ENCODE peak calls at places on chromosomes 11 and 22, in seven cellular contexts. V, F, A, I, L, H and Y are unnamed samples.

GRCh38 chr22:29267462-29267857 is 321 bp downstream of the RHBDD3 start:
- DNase-seq in V (no peak), F (no peak), A (no peak), I (no peak), L (no peak), H (no peak), Y (no peak)

GRCh38 chr11:125071408-125071807 is 8.3 kb downstream of the SLC37A2 start:
- DNase-seq in V (no peak), F (no peak), A (no peak), I (no peak), L (no peak), H (peak), Y (peak)

GRCh38 chr22:44088976-44089570 is 65.0 kb downstream of the PARVB start:
- DNase-seq in V (no peak), F (peak), A (no peak), I (no peak), L (no peak), H (no peak), Y (no peak)

GRCh38 chr11:40062616-40063015 is 1396.8 kb downstream of the LRRC4C start:
- DNase-seq in V (no peak), F (no peak), A (no peak), I (no peak), L (no peak), H (no peak), Y (no peak)

GRCh38 chr22:29031236-29031982 is 30.2 kb downstream of the C22orf31 start:
- DNase-seq in V (peak), F (peak), A (peak), I (peak), L (peak), H (peak), Y (no peak)

GRCh38 chr11:26573896-26574295 is 1.8 kb upstream of the MUC15 start:
- DNase-seq in V (no peak), F (no peak), A (no peak), I (no peak), L (no peak), H (no peak), Y (no peak)

GRCh38 chr11:111361082-111361801 is 17.8 kb downstream of the POU2AF1 start:
- DNase-seq in V (no peak), F (no peak), A (no peak), I (no peak), L (no peak), H (no peak), Y (no peak)

GRCh38 chr22:35475545-35475944 is 65.1 kb upstream of the RASD2 start:
- DNase-seq in V (no peak), F (no peak), A (peak), I (no peak), L (no peak), H (no peak), Y (no peak)

GRCh38 chr22:46763051-46763705 is 728 bp downstream of the TBC1D22A start:
- DNase-seq in V (peak), F (no peak), A (peak), I (peak), L (no peak), H (peak), Y (peak)

GRCh38 chr11:95711945-95712221 is 77.7 kb downstream of the FAM76B start:
- DNase-seq in V (no peak), F (no peak), A (no peak), I (no peak), L (no peak), H (no peak), Y (no peak)

GRCh38 chr11:46511352-46511751 is 82.5 kb downstream of the AMBRA1 start:
- DNase-seq in V (no peak), F (no peak), A (no peak), I (no peak), L (no peak), H (no peak), Y (no peak)

GRCh38 chr11:109184376-109184775 is 237.6 kb upstream of the C11orf87 start:
- DNase-seq in V (no peak), F (no peak), A (no peak), I (no peak), L (no peak), H (no peak), Y (no peak)

GRCh38 chr22:21052715-21053459 is 7.1 kb downstream of the LRRC74B start:
- DNase-seq in V (no peak), F (no peak), A (no peak), I (no peak), L (no peak), H (no peak), Y (no peak)

GRCh38 chr22:37074537-37074936 is 23.0 kb downstream of the KCTD17 start:
- DNase-seq in V (no peak), F (no peak), A (no peak), I (no peak), L (no peak), H (no peak), Y (no peak)

GRCh38 chr11:92739020-92739419 is 230.4 kb upstream of the MTNR1B start:
- DNase-seq in V (peak), F (peak), A (no peak), I (no peak), L (no peak), H (peak), Y (no peak)

GRCh38 chr22:33076368-33076767 is 18.2 kb upstream of the SYN3 start:
- DNase-seq in V (peak), F (peak), A (no peak), I (peak), L (no peak), H (no peak), Y (no peak)

GRCh38 chr22:43014876-43015676 is at the start of gene PACSIN2:
- DNase-seq in V (peak), F (peak), A (peak), I (peak), L (peak), H (peak), Y (peak)

GRCh38 chr22:38214248-38215056 is 12.7 kb downstream of the MAFF start:
- DNase-seq in V (peak), F (peak), A (no peak), I (peak), L (peak), H (no peak), Y (peak)

GRCh38 chr11:120239713-120240640 is at the start of gene POU2F3:
- DNase-seq in V (no peak), F (no peak), A (no peak), I (no peak), L (no peak), H (no peak), Y (no peak)

GRCh38 chr11:623999-624704 is 603 bp downstream of the CDHR5 start:
- DNase-seq in V (peak), F (no peak), A (peak), I (no peak), L (peak), H (no peak), Y (no peak)

GRCh38 chr11:128565881-128566280 is 21.5 kb downstream of the ETS1 start:
- DNase-seq in V (peak), F (no peak), A (no peak), I (no peak), L (no peak), H (no peak), Y (no peak)

GRCh38 chr11:128860571-128861361 is 6.3 kb downstream of the KCNJ1 start:
- DNase-seq in V (no peak), F (no peak), A (no peak), I (no peak), L (no peak), H (no peak), Y (no peak)

GRCh38 chr11:68508425-68508824 is 47.9 kb downstream of the PPP6R3 start:
- DNase-seq in V (peak), F (no peak), A (no peak), I (no peak), L (no peak), H (no peak), Y (no peak)

GRCh38 chr11:14872032-14872431 is 20.0 kb downstream of the CYP2R1 start:
- DNase-seq in V (no peak), F (no peak), A (no peak), I (no peak), L (no peak), H (no peak), Y (no peak)

GRCh38 chr11:112297248-112297866 is 36.7 kb upstream of the PLET1 start:
- DNase-seq in V (no peak), F (no peak), A (no peak), I (no peak), L (no peak), H (no peak), Y (no peak)

GRCh38 chr11:61571337-61571736 is 9.5 kb downstream of the SYT7 start:
- DNase-seq in V (no peak), F (no peak), A (no peak), I (no peak), L (no peak), H (no peak), Y (no peak)

GRCh38 chr22:32837803-32838202 is 36.3 kb downstream of the TIMP3 start:
- DNase-seq in V (no peak), F (no peak), A (no peak), I (no peak), L (no peak), H (no peak), Y (no peak)

GRCh38 chr11:86704710-86705109 is 32.3 kb upstream of the ME3 start:
- DNase-seq in V (no peak), F (no peak), A (no peak), I (no peak), L (no peak), H (no peak), Y (no peak)

GRCh38 chr11:126474220-126474619 is 118.7 kb downstream of the ST3GAL4 start:
- DNase-seq in V (no peak), F (no peak), A (no peak), I (no peak), L (no peak), H (no peak), Y (no peak)

DNA sequence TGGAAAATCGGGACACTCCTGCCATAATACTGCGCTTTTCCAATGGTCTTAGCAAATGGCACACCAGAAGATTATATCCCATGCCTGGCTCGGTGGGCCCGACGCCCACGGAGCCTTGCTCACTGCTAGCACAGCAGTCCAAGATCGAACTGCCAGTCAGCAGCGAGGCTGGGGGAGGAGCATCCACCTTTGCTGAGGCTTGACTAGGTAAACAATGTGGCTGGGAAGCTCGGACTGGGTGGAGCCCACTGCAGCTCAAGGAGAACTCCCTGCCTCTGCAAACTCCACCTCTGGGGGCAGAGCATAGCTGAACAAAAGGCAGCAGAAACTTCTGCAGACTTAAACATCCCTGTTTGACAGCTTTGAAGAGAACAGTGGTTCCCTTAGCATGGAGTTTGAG is 15.6 kb downstream of the PTH start:
- DNase-seq in V (no peak), F (no peak), A (no peak), I (no peak), L (no peak), H (no peak), Y (no peak)
- TF ChIP-seq CTCF in V (no peak), F (no peak), A (no peak), I (no peak), L (no peak), H (no peak), Y (no peak)

DNA sequence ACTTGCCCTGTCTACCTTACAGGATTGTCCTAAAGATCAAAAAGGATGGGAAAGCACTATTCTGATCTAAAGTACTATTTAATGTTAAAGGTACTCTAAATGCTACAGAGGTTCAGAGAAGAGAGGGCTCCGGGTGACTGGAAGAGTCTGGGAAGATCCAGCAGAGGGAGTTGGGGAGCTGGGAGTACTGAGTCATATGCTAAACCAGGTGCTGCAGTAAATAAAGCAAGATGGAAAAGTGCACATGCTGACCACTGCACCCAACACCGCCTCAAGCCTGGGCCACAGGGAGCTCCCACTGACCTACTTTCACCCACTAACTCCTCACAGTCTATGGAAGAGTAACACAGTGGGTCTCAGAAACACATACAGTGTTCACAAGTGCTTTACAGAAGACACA is 49.3 kb downstream of the WT1 start:
- DNase-seq in V (peak), F (peak), A (no peak), I (peak), L (no peak), H (no peak), Y (no peak)
- TF ChIP-seq CTCF in V (peak), F (peak), A (no peak), I (no peak), L (no peak), H (no peak), Y (peak)

DNA sequence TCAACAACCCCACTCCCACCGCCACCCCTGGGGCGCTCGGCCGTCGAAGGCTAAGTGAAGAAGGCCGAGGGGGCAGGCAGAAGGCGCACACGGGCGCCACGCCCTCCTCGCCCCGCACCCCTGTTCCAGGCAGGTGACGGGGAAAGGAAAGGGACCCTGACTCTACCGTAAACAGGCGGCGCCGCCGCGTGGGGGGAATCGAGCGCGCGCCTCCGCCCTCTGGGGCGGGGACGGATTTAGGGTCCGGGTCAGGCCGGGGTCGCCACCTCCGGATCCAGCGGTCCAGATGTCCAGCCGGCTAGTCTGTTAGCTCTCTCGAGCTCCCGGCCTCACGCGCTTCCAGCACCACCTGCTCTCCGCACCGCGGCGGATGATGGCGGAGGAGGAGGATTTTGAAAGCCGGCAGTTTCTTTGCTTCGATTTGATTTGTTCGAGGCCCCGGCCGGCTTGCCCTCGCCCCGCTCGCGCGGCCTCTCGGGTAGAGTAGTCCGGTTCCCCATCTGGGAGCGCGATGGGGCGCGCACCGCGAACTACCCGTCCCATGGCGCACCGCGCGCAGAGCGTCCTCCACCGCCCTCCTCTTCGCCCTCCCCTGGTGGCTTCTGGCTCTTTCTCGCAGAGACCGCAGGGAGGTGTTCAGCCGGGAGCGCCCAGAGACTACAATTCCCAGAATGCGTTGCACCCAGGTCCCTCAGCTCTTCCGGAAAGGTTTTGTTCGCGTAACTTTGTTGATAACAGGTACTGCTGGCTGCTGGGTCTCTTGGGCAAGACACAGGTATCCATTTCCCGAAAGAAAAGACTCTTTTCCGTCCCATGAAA is at the start of gene RANGAP1:
- DNase-seq in V (peak), F (peak), A (peak), I (peak), L (peak), H (peak), Y (peak)
- TF ChIP-seq CTCF in V (peak), F (peak), A (no peak), I (no peak), L (peak), H (peak), Y (no peak)

GRCh38 chr11:79227732-79228416 is 213.0 kb downstream of the TENM4 start:
- DNase-seq in V (no peak), F (no peak), A (no peak), I (no peak), L (no peak), H (no peak), Y (no peak)
- TF ChIP-seq CTCF in V (no peak), F (peak), A (no peak), I (no peak), L (no peak), H (no peak), Y (no peak)

GRCh38 chr11:20088368-20089260 is 71.7 kb downstream of the DBX1 start:
- DNase-seq in V (no peak), F (no peak), A (no peak), I (no peak), L (no peak), H (no peak), Y (no peak)

GRCh38 chr11:20089357-20089756 is 70.9 kb downstream of the DBX1 start:
- DNase-seq in V (no peak), F (no peak), A (no peak), I (no peak), L (no peak), H (no peak), Y (no peak)

GRCh38 chr11:20081336-20081735 is 78.9 kb downstream of the DBX1 start:
- DNase-seq in V (no peak), F (no peak), A (no peak), I (no peak), L (no peak), H (no peak), Y (no peak)

GRCh38 chr11:20087118-20087521 is 73.2 kb downstream of the DBX1 start:
- DNase-seq in V (no peak), F (no peak), A (no peak), I (no peak), L (no peak), H (no peak), Y (no peak)

DNA sequence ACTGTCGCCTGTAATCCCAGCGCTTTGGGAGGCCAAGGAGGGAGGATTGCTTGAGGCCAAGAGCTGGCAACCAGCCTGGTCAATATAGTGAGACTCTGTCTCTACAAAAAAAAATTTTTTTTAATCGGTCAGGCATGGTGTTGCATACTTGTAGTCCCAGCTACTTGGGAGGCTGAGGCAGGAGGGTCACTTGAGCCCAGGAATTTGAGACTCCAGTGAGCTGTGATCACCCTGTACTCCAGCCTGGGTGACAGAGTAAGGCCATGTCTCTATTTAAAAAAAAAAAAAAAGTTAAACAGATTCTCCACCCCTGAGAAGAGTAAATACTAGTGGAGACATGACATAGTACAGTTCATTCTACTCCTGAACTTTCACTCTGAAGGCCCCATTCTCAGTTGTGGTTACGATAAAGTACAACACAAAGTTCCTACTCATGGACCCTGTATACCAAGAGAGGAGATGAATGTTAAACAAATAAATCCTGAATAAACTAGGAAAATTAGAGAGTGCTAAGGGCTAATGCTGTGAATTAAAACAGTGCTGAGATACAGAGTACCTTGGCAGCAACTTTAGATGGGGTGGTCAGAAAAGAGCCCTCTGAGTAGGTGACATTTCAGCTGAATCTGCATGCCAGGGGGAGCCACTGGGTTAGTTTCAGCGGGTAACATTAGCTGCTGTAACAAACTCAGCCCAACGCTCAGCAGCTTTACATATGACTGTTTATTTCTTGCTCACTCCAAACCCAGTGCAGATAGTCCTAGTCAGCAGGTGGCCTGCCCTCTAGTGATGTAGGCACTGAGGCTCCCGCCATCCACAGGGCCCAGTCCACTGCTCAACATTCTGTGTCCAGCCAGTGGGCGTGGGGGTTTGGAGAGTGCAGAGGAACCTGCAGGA is 75.1 kb downstream of the DBX1 start:
- DNase-seq in V (no peak), F (no peak), A (no peak), I (no peak), L (no peak), H (no peak), Y (no peak)
- TF ChIP-seq CTCF in V (no peak), F (peak), A (no peak), I (no peak), L (no peak), H (no peak), Y (no peak)

DNA sequence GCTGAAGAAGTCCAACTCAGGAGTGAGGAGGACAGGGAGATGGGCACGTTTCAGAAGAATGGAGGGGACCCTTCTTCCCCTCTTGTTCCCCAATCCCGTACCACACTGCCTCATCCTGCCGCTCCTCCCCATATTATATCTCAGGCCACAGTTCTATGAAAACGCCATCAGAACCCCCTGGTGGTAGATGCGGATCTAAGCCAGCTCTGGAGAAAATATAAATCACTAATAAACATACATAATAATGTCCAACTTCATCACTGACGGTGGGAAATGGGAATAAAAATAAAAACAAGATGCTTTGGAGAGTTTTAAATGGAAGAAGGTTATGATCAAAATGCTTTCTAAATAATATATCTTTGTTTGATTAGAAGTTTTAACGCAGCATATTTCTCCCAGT is 400.3 kb downstream of the CADM1 start:
- DNase-seq in V (no peak), F (no peak), A (no peak), I (no peak), L (no peak), H (no peak), Y (no peak)
- TF ChIP-seq CTCF in V (no peak), F (peak), A (no peak), I (no peak), L (no peak), H (no peak), Y (no peak)